ENCODE peak calls at places on chromosomes 7 and 10, in six cellular contexts. One of them, this sample, is unnamed. For H3K4me1 and H3K27me3, the result is how much of the 10 kb centered on the place peaks cover.

GRCh38 chr10:73827346-73828089 is 16.1 kb upstream of the NDST2 start:
- DNase-seq in endothelial cell of umbilical vein: no peak
- DNase-seq in small intestine: no peak
- DNase-seq in NT2/D1: no peak
- DNase-seq in K562: no peak
- DNase-seq in sigmoid colon: no peak
- DNase-seq in this sample: peak

GRCh38 chr7:29102554-29103151 is 43.7 kb downstream of the CPVL start:
- DNase-seq in sigmoid colon: peak
- DNase-seq in NT2/D1: peak
- DNase-seq in K562: peak
- DNase-seq in small intestine: peak
- DNase-seq in endothelial cell of umbilical vein: peak
- DNase-seq in this sample: peak

GRCh38 chr7:30348083-30348560 is 63.7 kb downstream of the ZNRF2 start:
- DNase-seq in sigmoid colon: no peak
- DNase-seq in K562: peak
- DNase-seq in small intestine: peak
- DNase-seq in endothelial cell of umbilical vein: peak
- DNase-seq in NT2/D1: peak
- DNase-seq in this sample: peak

GRCh38 chr7:134472572-134473242 is 13.8 kb upstream of the AKR1B1 start:
- DNase-seq in NT2/D1: no peak
- DNase-seq in K562: no peak
- DNase-seq in sigmoid colon: no peak
- DNase-seq in endothelial cell of umbilical vein: no peak
- DNase-seq in small intestine: peak
- DNase-seq in this sample: no peak

GRCh38 chr7:24821045-24821853 is 64.0 kb upstream of the GSDME start:
- DNase-seq in endothelial cell of umbilical vein: peak
- DNase-seq in NT2/D1: no peak
- DNase-seq in small intestine: peak
- DNase-seq in K562: peak
- DNase-seq in sigmoid colon: peak
- DNase-seq in this sample: peak

GRCh38 chr7:30029696-30030095 is 1.5 kb downstream of the PLEKHA8 start:
- DNase-seq in NT2/D1: no peak
- DNase-seq in endothelial cell of umbilical vein: no peak
- DNase-seq in small intestine: peak
- DNase-seq in sigmoid colon: no peak
- DNase-seq in K562: peak
- DNase-seq in this sample: peak

GRCh38 chr10:31706921-31707571 is 221.6 kb downstream of the ARHGAP12 start:
- DNase-seq in K562: no peak
- DNase-seq in NT2/D1: no peak
- DNase-seq in endothelial cell of umbilical vein: peak
- DNase-seq in sigmoid colon: peak
- DNase-seq in small intestine: no peak
- DNase-seq in this sample: no peak

GRCh38 chr10:7857259-7857658 is 39.0 kb downstream of the TAF3 start:
- DNase-seq in small intestine: no peak
- DNase-seq in K562: no peak
- DNase-seq in NT2/D1: no peak
- DNase-seq in endothelial cell of umbilical vein: peak
- DNase-seq in sigmoid colon: no peak
- DNase-seq in this sample: no peak

GRCh38 chr10:11113156-11113555 is 95.5 kb downstream of the CELF2 start:
- DNase-seq in K562: no peak
- DNase-seq in NT2/D1: no peak
- DNase-seq in endothelial cell of umbilical vein: no peak
- DNase-seq in small intestine: peak
- DNase-seq in sigmoid colon: no peak
- DNase-seq in this sample: peak

GRCh38 chr10:36574212-36574611 is 551.2 kb upstream of the ANKRD30A start:
- DNase-seq in endothelial cell of umbilical vein: no peak
- DNase-seq in small intestine: no peak
- DNase-seq in sigmoid colon: no peak
- DNase-seq in NT2/D1: no peak
- DNase-seq in K562: no peak
- DNase-seq in this sample: no peak

GRCh38 chr10:125017547-125018298 is 75.8 kb downstream of the ZRANB1 start:
- DNase-seq in small intestine: no peak
- DNase-seq in sigmoid colon: no peak
- DNase-seq in NT2/D1: no peak
- DNase-seq in endothelial cell of umbilical vein: no peak
- DNase-seq in K562: no peak
- DNase-seq in this sample: no peak
- H3K4me1 ChIP-seq in small intestine: under half
- H3K4me1 ChIP-seq in sigmoid colon: under half
- H3K4me1 ChIP-seq in NT2/D1: under half
- H3K4me1 ChIP-seq in endothelial cell of umbilical vein: under half
- H3K4me1 ChIP-seq in K562: under half
- H3K4me1 ChIP-seq in this sample: under half

DNA sequence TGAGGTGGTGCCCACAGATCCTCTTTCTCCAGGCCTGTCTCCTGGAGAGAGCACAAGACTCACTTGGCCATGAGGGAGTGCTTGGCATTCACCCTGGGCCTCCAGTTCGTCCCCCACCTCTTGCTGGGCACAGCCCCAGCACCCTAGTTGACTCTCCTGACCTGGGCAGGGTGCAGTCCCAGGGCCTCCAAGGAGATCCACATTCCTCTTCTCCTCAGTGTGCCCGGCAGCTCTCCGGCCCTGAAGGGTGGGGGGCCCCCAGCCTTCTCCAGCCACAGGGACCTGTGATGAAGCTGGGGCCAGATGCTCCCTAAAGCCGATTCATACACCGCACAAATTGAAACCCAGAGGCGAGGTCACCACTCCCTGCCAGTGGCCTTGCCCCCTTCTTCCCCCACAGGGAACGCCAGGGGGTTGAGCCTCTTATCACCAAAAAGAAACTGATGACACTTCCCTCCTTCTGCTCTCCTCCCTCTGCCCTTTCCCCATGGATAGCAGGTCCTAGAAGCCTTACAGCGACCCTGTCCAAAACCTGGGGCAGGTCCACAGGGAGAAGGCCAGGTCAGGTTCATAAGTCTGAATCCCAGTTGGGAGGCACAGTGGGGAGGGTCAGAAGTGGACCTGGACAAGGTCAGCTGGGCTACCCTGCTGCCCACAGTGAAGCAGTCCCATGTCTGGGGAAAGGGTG is 3.1 kb downstream of the EN2 start:
- DNase-seq in endothelial cell of umbilical vein: no peak
- DNase-seq in NT2/D1: no peak
- DNase-seq in sigmoid colon: no peak
- DNase-seq in small intestine: no peak
- DNase-seq in K562: no peak
- DNase-seq in this sample: no peak
- H3K27me3 ChIP-seq in endothelial cell of umbilical vein: half or more
- H3K27me3 ChIP-seq in NT2/D1: half or more
- H3K27me3 ChIP-seq in sigmoid colon: half or more
- H3K27me3 ChIP-seq in small intestine: half or more
- H3K27me3 ChIP-seq in K562: half or more
- H3K27me3 ChIP-seq in this sample: under half

DNA sequence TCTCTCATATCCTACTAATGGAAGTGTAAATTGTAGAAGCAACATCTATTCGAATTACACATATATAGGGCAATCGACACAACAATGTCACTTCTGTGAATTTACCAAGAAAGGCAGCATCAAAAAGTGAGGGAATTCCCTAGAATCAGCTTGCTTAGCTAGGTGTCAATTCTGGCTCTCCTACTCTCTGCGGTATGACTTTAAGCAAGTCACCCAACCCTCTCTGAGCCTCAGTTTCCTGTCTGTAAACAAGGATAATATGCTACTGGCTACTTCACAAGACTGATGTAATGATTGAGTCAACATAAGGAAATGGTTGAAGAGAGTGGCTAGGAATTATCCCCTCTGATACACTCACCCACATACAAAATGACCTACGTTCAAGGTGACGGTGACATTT is 19.4 kb downstream of the CCDC6 start:
- DNase-seq in small intestine: no peak
- DNase-seq in NT2/D1: no peak
- DNase-seq in endothelial cell of umbilical vein: no peak
- DNase-seq in K562: no peak
- DNase-seq in sigmoid colon: no peak
- DNase-seq in this sample: no peak
- H3K4me1 ChIP-seq in small intestine: under half
- H3K4me1 ChIP-seq in NT2/D1: under half
- H3K4me1 ChIP-seq in endothelial cell of umbilical vein: under half
- H3K4me1 ChIP-seq in K562: under half
- H3K4me1 ChIP-seq in sigmoid colon: half or more
- H3K4me1 ChIP-seq in this sample: half or more

GRCh38 chr10:118595064-118595420 is 406 bp downstream of the PRLHR start:
- DNase-seq in NT2/D1: no peak
- DNase-seq in sigmoid colon: no peak
- DNase-seq in endothelial cell of umbilical vein: no peak
- DNase-seq in K562: no peak
- DNase-seq in small intestine: no peak
- DNase-seq in this sample: no peak
- H3K27me3 ChIP-seq in NT2/D1: under half
- H3K27me3 ChIP-seq in sigmoid colon: under half
- H3K27me3 ChIP-seq in endothelial cell of umbilical vein: under half
- H3K27me3 ChIP-seq in K562: under half
- H3K27me3 ChIP-seq in small intestine: under half
- H3K27me3 ChIP-seq in this sample: under half

DNA sequence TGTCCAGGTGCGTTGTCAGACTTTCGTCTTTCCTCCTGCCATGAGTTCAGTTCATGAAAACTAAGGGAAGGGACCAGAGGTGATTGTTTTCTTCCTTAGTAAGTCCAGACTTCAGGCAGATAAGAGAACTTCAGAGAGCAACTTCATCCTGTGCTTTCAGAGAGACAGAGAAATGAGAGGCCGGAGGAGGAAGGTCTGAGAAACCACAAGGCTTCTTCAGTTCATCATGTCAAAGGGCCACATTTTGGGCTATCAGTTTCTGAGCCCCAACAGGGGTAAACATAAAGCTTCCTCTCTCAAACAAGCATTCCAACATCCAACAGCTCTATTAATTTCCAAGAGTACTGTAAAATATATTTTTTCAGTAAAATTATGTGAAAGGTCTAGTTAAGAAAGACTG is 668.4 kb upstream of the NRP1 start:
- DNase-seq in K562: no peak
- DNase-seq in endothelial cell of umbilical vein: no peak
- DNase-seq in sigmoid colon: no peak
- DNase-seq in small intestine: no peak
- DNase-seq in NT2/D1: no peak
- DNase-seq in this sample: no peak
- H3K4me1 ChIP-seq in K562: under half
- H3K4me1 ChIP-seq in endothelial cell of umbilical vein: under half
- H3K4me1 ChIP-seq in sigmoid colon: under half
- H3K4me1 ChIP-seq in small intestine: under half
- H3K4me1 ChIP-seq in NT2/D1: under half
- H3K4me1 ChIP-seq in this sample: under half

DNA sequence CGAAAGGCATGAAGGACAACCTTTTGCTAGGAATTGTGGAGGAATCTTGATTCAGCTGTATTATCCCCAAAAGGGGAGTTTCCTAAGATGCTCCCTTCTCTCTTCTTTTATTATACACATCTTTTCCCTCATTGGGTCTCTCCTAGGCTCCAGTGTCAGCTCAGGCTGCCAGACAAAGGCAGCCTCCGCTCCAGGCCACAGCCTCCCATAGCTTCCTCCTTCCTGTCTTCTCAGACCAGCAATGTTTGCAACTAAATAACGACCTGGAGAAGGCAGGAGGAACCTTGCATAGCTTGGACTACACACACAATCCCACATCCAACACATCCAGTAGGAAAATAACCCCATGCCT is 12.3 kb downstream of the SFXN3 start:
- DNase-seq in sigmoid colon: no peak
- DNase-seq in NT2/D1: no peak
- DNase-seq in endothelial cell of umbilical vein: no peak
- DNase-seq in small intestine: peak
- DNase-seq in K562: no peak
- DNase-seq in this sample: no peak
- H3K27me3 ChIP-seq in sigmoid colon: under half
- H3K27me3 ChIP-seq in NT2/D1: under half
- H3K27me3 ChIP-seq in endothelial cell of umbilical vein: under half
- H3K27me3 ChIP-seq in small intestine: under half
- H3K27me3 ChIP-seq in K562: under half
- H3K27me3 ChIP-seq in this sample: under half

This sample was measured in Karpas-422.